ENCODE peak calls at places on chromosomes 16 and 17, in seven cellular contexts. F is PC-3; G is NCI-H2171 treated with DMSO at 0.1 percent for 48 hours; O is GM13976; R is left colon; C is CD4-positive, alpha-beta memory T cell; H is stimulated activated CD4-positive, alpha-beta T cell treated with anti-CD3 and anti-CD28 coated beads, Interleukin-4, amount 100 ng/mL, for 4 hours. J is an unnamed sample.

GRCh38 chr17:4858068-4858879 is 25.1 kb downstream of the MINK1 start:
- DNase-seq in F (peak), G (no peak), O (no peak), R (no peak), C (no peak), H (no peak), J (peak)

GRCh38 chr16:27322858-27323780 is 9.3 kb downstream of the IL4R start:
- DNase-seq in F (peak), G (no peak), O (no peak), R (peak), C (no peak), H (no peak), J (peak)

GRCh38 chr16:86207350-86207749 is 303.0 kb upstream of the FOXF1 start:
- DNase-seq in F (no peak), G (no peak), O (no peak), R (no peak), C (no peak), H (no peak), J (no peak)

GRCh38 chr16:50539822-50540710 is 8.1 kb upstream of the NKD1 start:
- DNase-seq in F (no peak), G (no peak), O (no peak), R (no peak), C (no peak), H (no peak), J (no peak)

GRCh38 chr16:29806641-29807425 is 504 bp downstream of the MAZ start:
- DNase-seq in F (peak), G (peak), O (no peak), R (peak), C (peak), H (peak), J (no peak)

GRCh38 chr16:81693467-81694303 is 85.4 kb upstream of the PLCG2 start:
- DNase-seq in F (no peak), G (no peak), O (no peak), R (no peak), C (no peak), H (no peak), J (peak)

GRCh38 chr17:80393961-80394360 is 21.0 kb upstream of the ENDOV start:
- DNase-seq in F (no peak), G (no peak), O (no peak), R (no peak), C (no peak), H (no peak), J (no peak)

GRCh38 chr17:64736804-64737492 is 74.8 kb upstream of the SMURF2 start:
- DNase-seq in F (peak), G (peak), O (no peak), R (peak), C (peak), H (peak), J (peak)

GRCh38 chr17:8371786-8372185 is 4.7 kb downstream of the KRABD2 start:
- DNase-seq in F (no peak), G (peak), O (no peak), R (no peak), C (no peak), H (no peak), J (no peak)

GRCh38 chr16:83113811-83114210 is 487.0 kb downstream of the CDH13 start:
- DNase-seq in F (no peak), G (no peak), O (no peak), R (no peak), C (no peak), H (no peak), J (no peak)

GRCh38 chr16:57531635-57532220 is 4.6 kb downstream of the CCDC102A start:
- DNase-seq in F (no peak), G (no peak), O (no peak), R (no peak), C (no peak), H (no peak), J (no peak)